ENCODE peak calls at places on chromosomes 5 and 9, in nine cellular contexts. One of them, this sample, is unnamed.

GRCh38 chr5:77560677-77561263 is 68.7 kb upstream of the WDR41 start:
- DNase-seq in brain microvascular endothelial cell: peak
- DNase-seq in mammary epithelial cell: peak
- DNase-seq in breast epithelium: no peak
- DNase-seq in choroid plexus epithelial cell: peak
- DNase-seq in GM12878: peak
- DNase-seq in colonic mucosa: no peak
- DNase-seq in astrocyte of the spinal cord: peak
- DNase-seq in IMR-90: peak
- DNase-seq in this sample: peak

GRCh38 chr9:22124263-22125011 is 115.3 kb upstream of the CDKN2B start:
- DNase-seq in brain microvascular endothelial cell: no peak
- DNase-seq in mammary epithelial cell: peak
- DNase-seq in breast epithelium: no peak
- DNase-seq in choroid plexus epithelial cell: peak
- DNase-seq in GM12878: no peak
- DNase-seq in colonic mucosa: peak
- DNase-seq in astrocyte of the spinal cord: no peak
- DNase-seq in IMR-90: peak
- DNase-seq in this sample: no peak

GRCh38 chr5:38871211-38871610 is 25.4 kb downstream of the OSMR start:
- DNase-seq in brain microvascular endothelial cell: no peak
- DNase-seq in mammary epithelial cell: peak
- DNase-seq in breast epithelium: no peak
- DNase-seq in choroid plexus epithelial cell: no peak
- DNase-seq in GM12878: no peak
- DNase-seq in colonic mucosa: no peak
- DNase-seq in astrocyte of the spinal cord: peak
- DNase-seq in IMR-90: peak
- DNase-seq in this sample: peak

GRCh38 chr9:133643978-133644760 is 8.0 kb downstream of the DBH start:
- DNase-seq in brain microvascular endothelial cell: no peak
- DNase-seq in mammary epithelial cell: no peak
- DNase-seq in breast epithelium: no peak
- DNase-seq in choroid plexus epithelial cell: no peak
- DNase-seq in GM12878: no peak
- DNase-seq in colonic mucosa: no peak
- DNase-seq in astrocyte of the spinal cord: no peak
- DNase-seq in IMR-90: no peak
- DNase-seq in this sample: no peak

GRCh38 chr5:173802670-173803165 is 85.4 kb upstream of the CPEB4 start:
- DNase-seq in brain microvascular endothelial cell: no peak
- DNase-seq in mammary epithelial cell: peak
- DNase-seq in breast epithelium: no peak
- DNase-seq in choroid plexus epithelial cell: peak
- DNase-seq in GM12878: no peak
- DNase-seq in colonic mucosa: peak
- DNase-seq in astrocyte of the spinal cord: no peak
- DNase-seq in IMR-90: peak
- DNase-seq in this sample: peak

GRCh38 chr9:19156805-19157204 is 29.5 kb upstream of the PLIN2 start:
- DNase-seq in brain microvascular endothelial cell: no peak
- DNase-seq in mammary epithelial cell: no peak
- DNase-seq in breast epithelium: no peak
- DNase-seq in choroid plexus epithelial cell: no peak
- DNase-seq in GM12878: no peak
- DNase-seq in colonic mucosa: no peak
- DNase-seq in astrocyte of the spinal cord: no peak
- DNase-seq in IMR-90: no peak
- DNase-seq in this sample: peak

GRCh38 chr5:6518298-6519057 is 69.8 kb downstream of the UBE2QL1 start:
- DNase-seq in brain microvascular endothelial cell: no peak
- DNase-seq in mammary epithelial cell: no peak
- DNase-seq in breast epithelium: no peak
- DNase-seq in choroid plexus epithelial cell: no peak
- DNase-seq in GM12878: no peak
- DNase-seq in colonic mucosa: no peak
- DNase-seq in astrocyte of the spinal cord: no peak
- DNase-seq in IMR-90: no peak
- DNase-seq in this sample: no peak

GRCh38 chr9:128770286-128770685 is 1.4 kb downstream of the ZER1 start:
- DNase-seq in brain microvascular endothelial cell: no peak
- DNase-seq in mammary epithelial cell: no peak
- DNase-seq in breast epithelium: no peak
- DNase-seq in choroid plexus epithelial cell: no peak
- DNase-seq in GM12878: no peak
- DNase-seq in colonic mucosa: no peak
- DNase-seq in astrocyte of the spinal cord: no peak
- DNase-seq in IMR-90: no peak
- DNase-seq in this sample: no peak

GRCh38 chr9:111740739-111741138 is 54.0 kb downstream of the SHOC1 start:
- DNase-seq in brain microvascular endothelial cell: no peak
- DNase-seq in mammary epithelial cell: no peak
- DNase-seq in breast epithelium: no peak
- DNase-seq in choroid plexus epithelial cell: no peak
- DNase-seq in GM12878: no peak
- DNase-seq in colonic mucosa: no peak
- DNase-seq in astrocyte of the spinal cord: no peak
- DNase-seq in IMR-90: no peak
- DNase-seq in this sample: no peak

GRCh38 chr5:53601570-53601969 is 41.1 kb downstream of the NDUFS4 start:
- DNase-seq in brain microvascular endothelial cell: peak
- DNase-seq in mammary epithelial cell: peak
- DNase-seq in breast epithelium: no peak
- DNase-seq in choroid plexus epithelial cell: peak
- DNase-seq in GM12878: no peak
- DNase-seq in colonic mucosa: no peak
- DNase-seq in astrocyte of the spinal cord: peak
- DNase-seq in IMR-90: peak
- DNase-seq in this sample: peak

GRCh38 chr5:172156541-172156994 is 31.5 kb downstream of the STK10 start:
- DNase-seq in brain microvascular endothelial cell: no peak
- DNase-seq in mammary epithelial cell: no peak
- DNase-seq in breast epithelium: no peak
- DNase-seq in choroid plexus epithelial cell: peak
- DNase-seq in GM12878: no peak
- DNase-seq in colonic mucosa: no peak
- DNase-seq in astrocyte of the spinal cord: no peak
- DNase-seq in IMR-90: no peak
- DNase-seq in this sample: no peak

GRCh38 chr5:177416334-177416733 is 7.0 kb upstream of the F12 start:
- DNase-seq in brain microvascular endothelial cell: peak
- DNase-seq in mammary epithelial cell: peak
- DNase-seq in breast epithelium: no peak
- DNase-seq in choroid plexus epithelial cell: peak
- DNase-seq in GM12878: no peak
- DNase-seq in colonic mucosa: no peak
- DNase-seq in astrocyte of the spinal cord: no peak
- DNase-seq in IMR-90: peak
- DNase-seq in this sample: peak

GRCh38 chr5:168946363-168946762 is 354.6 kb downstream of the SLIT3 start:
- DNase-seq in brain microvascular endothelial cell: peak
- DNase-seq in mammary epithelial cell: no peak
- DNase-seq in breast epithelium: no peak
- DNase-seq in choroid plexus epithelial cell: peak
- DNase-seq in GM12878: no peak
- DNase-seq in colonic mucosa: no peak
- DNase-seq in astrocyte of the spinal cord: no peak
- DNase-seq in IMR-90: no peak
- DNase-seq in this sample: no peak

GRCh38 chr9:37338218-37338617 is 84.3 kb upstream of the GRHPR start:
- DNase-seq in brain microvascular endothelial cell: no peak
- DNase-seq in mammary epithelial cell: no peak
- DNase-seq in breast epithelium: no peak
- DNase-seq in choroid plexus epithelial cell: peak
- DNase-seq in GM12878: no peak
- DNase-seq in colonic mucosa: no peak
- DNase-seq in astrocyte of the spinal cord: no peak
- DNase-seq in IMR-90: no peak
- DNase-seq in this sample: no peak

GRCh38 chr5:135140805-135141204 is 106.8 kb upstream of the PITX1 start:
- DNase-seq in brain microvascular endothelial cell: peak
- DNase-seq in mammary epithelial cell: peak
- DNase-seq in breast epithelium: no peak
- DNase-seq in choroid plexus epithelial cell: no peak
- DNase-seq in GM12878: no peak
- DNase-seq in colonic mucosa: peak
- DNase-seq in astrocyte of the spinal cord: peak
- DNase-seq in IMR-90: peak
- DNase-seq in this sample: peak

GRCh38 chr9:107705521-107705920 is 216.0 kb upstream of the KLF4 start:
- DNase-seq in brain microvascular endothelial cell: no peak
- DNase-seq in mammary epithelial cell: peak
- DNase-seq in breast epithelium: no peak
- DNase-seq in choroid plexus epithelial cell: peak
- DNase-seq in GM12878: no peak
- DNase-seq in colonic mucosa: no peak
- DNase-seq in astrocyte of the spinal cord: peak
- DNase-seq in IMR-90: no peak
- DNase-seq in this sample: no peak

GRCh38 chr5:2897276-2897990 is 146.0 kb upstream of the IRX2 start:
- DNase-seq in brain microvascular endothelial cell: no peak
- DNase-seq in mammary epithelial cell: no peak
- DNase-seq in breast epithelium: no peak
- DNase-seq in choroid plexus epithelial cell: no peak
- DNase-seq in GM12878: no peak
- DNase-seq in colonic mucosa: no peak
- DNase-seq in astrocyte of the spinal cord: no peak
- DNase-seq in IMR-90: no peak
- DNase-seq in this sample: no peak

GRCh38 chr9:84305452-84306131 is 35.0 kb downstream of the SLC28A3 start:
- DNase-seq in brain microvascular endothelial cell: no peak
- DNase-seq in mammary epithelial cell: no peak
- DNase-seq in breast epithelium: no peak
- DNase-seq in choroid plexus epithelial cell: no peak
- DNase-seq in GM12878: no peak
- DNase-seq in colonic mucosa: no peak
- DNase-seq in astrocyte of the spinal cord: no peak
- DNase-seq in IMR-90: no peak
- DNase-seq in this sample: no peak

GRCh38 chr5:147635882-147636531 is 126.1 kb upstream of the DPYSL3 start:
- DNase-seq in brain microvascular endothelial cell: no peak
- DNase-seq in mammary epithelial cell: no peak
- DNase-seq in breast epithelium: no peak
- DNase-seq in choroid plexus epithelial cell: no peak
- DNase-seq in GM12878: no peak
- DNase-seq in colonic mucosa: no peak
- DNase-seq in astrocyte of the spinal cord: no peak
- DNase-seq in IMR-90: no peak
- DNase-seq in this sample: no peak

GRCh38 chr9:137035507-137035834 is 3.6 kb upstream of the FUT7 start:
- DNase-seq in brain microvascular endothelial cell: no peak
- DNase-seq in mammary epithelial cell: no peak
- DNase-seq in breast epithelium: no peak
- DNase-seq in choroid plexus epithelial cell: no peak
- DNase-seq in GM12878: no peak
- DNase-seq in colonic mucosa: no peak
- DNase-seq in astrocyte of the spinal cord: no peak
- DNase-seq in IMR-90: no peak
- DNase-seq in this sample: no peak
- TF ChIP-seq CTCF in brain microvascular endothelial cell: no peak
- TF ChIP-seq CTCF in mammary epithelial cell: no peak
- TF ChIP-seq CTCF in breast epithelium: peak
- TF ChIP-seq CTCF in choroid plexus epithelial cell: no peak
- TF ChIP-seq CTCF in GM12878: no peak
- TF ChIP-seq CTCF in colonic mucosa: no peak
- TF ChIP-seq CTCF in astrocyte of the spinal cord: no peak
- TF ChIP-seq CTCF in IMR-90: no peak
- TF ChIP-seq CTCF in this sample: no peak

DNA sequence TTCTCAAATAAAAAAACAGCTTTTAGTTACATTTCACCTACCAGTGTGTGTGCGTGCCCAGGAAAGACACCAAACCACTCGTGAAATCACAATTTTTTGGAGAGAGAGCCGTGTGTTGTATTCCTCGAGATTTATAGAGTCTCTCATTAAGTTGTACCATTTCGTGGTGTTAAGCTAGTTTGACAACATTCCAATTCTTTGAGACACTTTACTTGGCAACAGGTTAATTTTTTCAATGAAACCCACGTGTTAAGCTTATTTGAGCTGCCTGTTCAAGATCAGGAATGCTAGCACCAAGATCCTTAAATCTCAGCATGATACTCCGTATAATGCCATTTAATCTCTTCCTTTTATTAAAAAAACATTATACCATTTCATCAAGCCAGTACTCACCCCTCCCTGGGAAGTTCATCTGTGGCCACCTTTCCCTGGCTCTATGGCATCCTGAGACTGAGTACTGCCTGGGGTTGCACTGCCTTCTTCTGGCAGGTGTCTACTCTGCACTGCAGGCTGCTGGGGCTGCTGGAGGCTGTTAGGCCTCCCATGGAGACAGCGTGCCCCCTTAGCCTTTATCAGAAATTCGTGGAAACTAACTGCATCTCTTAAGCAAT is 143.7 kb downstream of the ARHGAP26 start:
- DNase-seq in brain microvascular endothelial cell: no peak
- DNase-seq in mammary epithelial cell: peak
- DNase-seq in breast epithelium: no peak
- DNase-seq in choroid plexus epithelial cell: no peak
- DNase-seq in GM12878: no peak
- DNase-seq in colonic mucosa: no peak
- DNase-seq in astrocyte of the spinal cord: no peak
- DNase-seq in IMR-90: no peak
- DNase-seq in this sample: no peak
- TF ChIP-seq CTCF in brain microvascular endothelial cell: peak
- TF ChIP-seq CTCF in mammary epithelial cell: peak
- TF ChIP-seq CTCF in breast epithelium: no peak
- TF ChIP-seq CTCF in choroid plexus epithelial cell: peak
- TF ChIP-seq CTCF in GM12878: no peak
- TF ChIP-seq CTCF in colonic mucosa: no peak
- TF ChIP-seq CTCF in astrocyte of the spinal cord: peak
- TF ChIP-seq CTCF in IMR-90: no peak
- TF ChIP-seq CTCF in this sample: no peak

GRCh38 chr5:138465288-138466057 is at the start of gene EGR1:
- DNase-seq in brain microvascular endothelial cell: peak
- DNase-seq in mammary epithelial cell: peak
- DNase-seq in breast epithelium: peak
- DNase-seq in choroid plexus epithelial cell: peak
- DNase-seq in GM12878: peak
- DNase-seq in colonic mucosa: peak
- DNase-seq in astrocyte of the spinal cord: peak
- DNase-seq in IMR-90: peak
- DNase-seq in this sample: peak
- TF ChIP-seq CTCF in brain microvascular endothelial cell: peak
- TF ChIP-seq CTCF in mammary epithelial cell: no peak
- TF ChIP-seq CTCF in breast epithelium: no peak
- TF ChIP-seq CTCF in choroid plexus epithelial cell: no peak
- TF ChIP-seq CTCF in GM12878: no peak
- TF ChIP-seq CTCF in colonic mucosa: no peak
- TF ChIP-seq CTCF in astrocyte of the spinal cord: no peak
- TF ChIP-seq CTCF in IMR-90: no peak
- TF ChIP-seq CTCF in this sample: peak

DNA sequence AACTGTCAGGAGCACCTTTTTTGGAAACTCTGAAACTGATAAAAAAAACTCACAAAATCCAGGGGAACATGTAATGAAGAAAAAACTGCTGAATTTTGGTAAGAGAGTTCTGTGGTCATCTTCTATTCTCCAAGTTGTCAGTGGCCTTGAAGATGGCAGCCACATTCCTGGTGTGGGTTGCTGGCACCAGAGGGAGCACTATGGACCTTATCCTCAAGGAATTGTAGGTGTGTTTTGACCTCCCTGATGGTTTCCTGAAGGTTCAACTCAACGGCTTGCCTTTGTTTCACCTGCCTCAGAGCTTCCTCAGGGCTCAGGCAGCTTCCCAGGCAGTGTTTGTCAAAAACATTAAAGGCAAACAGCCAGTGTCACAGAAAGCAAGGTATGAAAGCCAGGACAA is 2.2 kb upstream of the SLC38A9 start:
- DNase-seq in brain microvascular endothelial cell: no peak
- DNase-seq in mammary epithelial cell: no peak
- DNase-seq in breast epithelium: no peak
- DNase-seq in choroid plexus epithelial cell: no peak
- DNase-seq in GM12878: no peak
- DNase-seq in colonic mucosa: peak
- DNase-seq in astrocyte of the spinal cord: no peak
- DNase-seq in IMR-90: no peak
- DNase-seq in this sample: no peak
- TF ChIP-seq CTCF in brain microvascular endothelial cell: peak
- TF ChIP-seq CTCF in mammary epithelial cell: peak
- TF ChIP-seq CTCF in breast epithelium: no peak
- TF ChIP-seq CTCF in choroid plexus epithelial cell: peak
- TF ChIP-seq CTCF in GM12878: no peak
- TF ChIP-seq CTCF in colonic mucosa: no peak
- TF ChIP-seq CTCF in astrocyte of the spinal cord: no peak
- TF ChIP-seq CTCF in IMR-90: peak
- TF ChIP-seq CTCF in this sample: no peak